ENCODE peak calls at places on chromosome 5, in six cellular contexts. One of them, this sample, is unnamed.

GRCh38 chr5:160105686-160106085 is 13.6 kb downstream of the PWWP2A start:
- DNase-seq in AG09309: no peak
- DNase-seq in T-helper 1 cell: no peak
- DNase-seq in MCF 10A: no peak
- DNase-seq in hippocampal formation: no peak
- DNase-seq in progenitor cell of endocrine pancreas: no peak
- DNase-seq in this sample: no peak

GRCh38 chr5:15791274-15791673 is 291.3 kb downstream of the FBXL7 start:
- DNase-seq in AG09309: no peak
- DNase-seq in progenitor cell of endocrine pancreas: no peak
- DNase-seq in MCF 10A: no peak
- DNase-seq in T-helper 1 cell: no peak
- DNase-seq in hippocampal formation: no peak
- DNase-seq in this sample: no peak

GRCh38 chr5:159663986-159664385 is 252.3 kb upstream of the ADRA1B start:
- DNase-seq in progenitor cell of endocrine pancreas: no peak
- DNase-seq in hippocampal formation: no peak
- DNase-seq in AG09309: no peak
- DNase-seq in MCF 10A: no peak
- DNase-seq in T-helper 1 cell: no peak
- DNase-seq in this sample: no peak

GRCh38 chr5:114412509-114413171 is 50.8 kb downstream of the KCNN2 start:
- DNase-seq in hippocampal formation: no peak
- DNase-seq in AG09309: peak; percentile 90
- DNase-seq in T-helper 1 cell: no peak
- DNase-seq in MCF 10A: peak; percentile 50
- DNase-seq in progenitor cell of endocrine pancreas: no peak
- DNase-seq in this sample: no peak

GRCh38 chr5:73319036-73319435 is 129.5 kb downstream of the FOXD1 start:
- DNase-seq in hippocampal formation: no peak
- DNase-seq in AG09309: no peak
- DNase-seq in MCF 10A: no peak
- DNase-seq in T-helper 1 cell: no peak
- DNase-seq in progenitor cell of endocrine pancreas: no peak
- DNase-seq in this sample: no peak

GRCh38 chr5:9325549-9325948 is 220.3 kb downstream of the SEMA5A start:
- DNase-seq in MCF 10A: no peak
- DNase-seq in T-helper 1 cell: no peak
- DNase-seq in progenitor cell of endocrine pancreas: no peak
- DNase-seq in AG09309: no peak
- DNase-seq in hippocampal formation: no peak
- DNase-seq in this sample: no peak

GRCh38 chr5:1380011-1380817 is 35.3 kb upstream of the CLPTM1L start:
- DNase-seq in AG09309: no peak
- DNase-seq in T-helper 1 cell: peak; percentile 28
- DNase-seq in MCF 10A: no peak
- DNase-seq in hippocampal formation: peak; percentile 17
- DNase-seq in progenitor cell of endocrine pancreas: peak; percentile 46
- DNase-seq in this sample: peak; percentile 72

GRCh38 chr5:60794691-60795090 is 49.4 kb downstream of the ELOVL7 start:
- DNase-seq in T-helper 1 cell: no peak
- DNase-seq in progenitor cell of endocrine pancreas: no peak
- DNase-seq in MCF 10A: no peak
- DNase-seq in AG09309: no peak
- DNase-seq in hippocampal formation: no peak
- DNase-seq in this sample: no peak

GRCh38 chr5:132460835-132461230 is 29.7 kb downstream of the IRF1 start:
- DNase-seq in progenitor cell of endocrine pancreas: no peak
- DNase-seq in MCF 10A: no peak
- DNase-seq in hippocampal formation: no peak
- DNase-seq in T-helper 1 cell: no peak
- DNase-seq in AG09309: no peak
- DNase-seq in this sample: no peak